ENCODE peak calls at places on chromosome 10, in four cellular contexts. C, S, K and H are unnamed samples. For H3K4me1, the result is how much of the 10 kb centered on the place peaks cover.

GRCh38 chr10:44520651-44521050 is 135.8 kb upstream of the CXCL12 start:
- DNase-seq in C (no peak), S (no peak), K (peak), H (no peak)

GRCh38 chr10:92727141-92727540 is 37.4 kb downstream of the HHEX start:
- DNase-seq in K (no peak), C (no peak), S (no peak), H (no peak)

GRCh38 chr10:50846753-50847152 is 38.7 kb downstream of the A1CF start:
- DNase-seq in C (no peak), K (peak), S (no peak), H (no peak)

GRCh38 chr10:31037749-31038148 is 6.1 kb upstream of the ZNF438 start:
- DNase-seq in C (no peak), K (no peak), S (no peak), H (no peak)

GRCh38 chr10:75651452-75651851 is 220.0 kb downstream of the LRMDA start:
- DNase-seq in K (peak), C (no peak), S (peak), H (no peak)

GRCh38 chr10:6840093-6840763 is 260.2 kb upstream of the PRKCQ start:
- DNase-seq in K (peak), S (no peak), C (no peak), H (no peak)

GRCh38 chr10:13470270-13470669 is 58.5 kb downstream of the BEND7 start:
- DNase-seq in S (no peak), K (no peak), C (no peak), H (no peak)

GRCh38 chr10:69869291-69869841 is 67.7 kb downstream of the COL13A1 start:
- DNase-seq in S (no peak), C (peak), K (peak), H (no peak)

GRCh38 chr10:82358486-82359097 is 483.6 kb downstream of the NRG3 start:
- DNase-seq in C (no peak), K (peak), S (no peak), H (no peak)

GRCh38 chr10:111732116-111732785 is 451.3 kb downstream of the GPAM start:
- DNase-seq in S (no peak), C (no peak), K (no peak), H (no peak)

GRCh38 chr10:84026821-84027257 is 112.5 kb upstream of the GHITM start:
- DNase-seq in S (peak), C (no peak), K (peak), H (no peak)

GRCh38 chr10:132149917-132150316 is 36.8 kb upstream of the DPYSL4 start:
- DNase-seq in S (no peak), C (no peak), K (peak), H (peak)

GRCh38 chr10:113183543-113183942 is 233.5 kb downstream of the TCF7L2 start:
- DNase-seq in K (no peak), S (no peak), C (no peak), H (no peak)

GRCh38 chr10:29588640-29589421 is 45.9 kb downstream of the SVIL start:
- DNase-seq in K (peak), S (no peak), C (no peak), H (no peak)

GRCh38 chr10:79116801-79117723 is 48.3 kb downstream of the ZMIZ1 start:
- DNase-seq in C (peak), K (peak), S (no peak), H (no peak)

GRCh38 chr10:35638116-35638515 is 4.0 kb downstream of the FZD8 start:
- DNase-seq in K (no peak), C (no peak), S (no peak), H (no peak)

GRCh38 chr10:108913300-108913699 is 1010.0 kb downstream of the XPNPEP1 start:
- DNase-seq in C (no peak), K (no peak), S (no peak), H (no peak)

GRCh38 chr10:62850646-62851045 is 34.5 kb upstream of the EGR2 start:
- DNase-seq in S (no peak), C (no peak), K (no peak), H (no peak)

GRCh38 chr10:75712241-75712880 is 280.9 kb downstream of the LRMDA start:
- DNase-seq in S (no peak), K (no peak), C (no peak), H (peak)

GRCh38 chr10:59654007-59654406 is 55.6 kb downstream of the SLC16A9 start:
- DNase-seq in C (peak), S (no peak), K (no peak), H (no peak)

GRCh38 chr10:42638821-42639270 is 476 bp upstream of the ZNF33B start:
- DNase-seq in K (no peak), C (no peak), S (no peak), H (no peak)

GRCh38 chr10:19556666-19557065 is 259.6 kb upstream of the PLXDC2 start:
- DNase-seq in C (no peak), K (no peak), S (no peak), H (no peak)

GRCh38 chr10:93369588-93370164 is 112.5 kb downstream of the MYOF start:
- DNase-seq in S (no peak), K (no peak), C (no peak), H (no peak)

GRCh38 chr10:116067825-116068224 is 205.2 kb downstream of the GFRA1 start:
- DNase-seq in C (no peak), S (no peak), K (no peak), H (no peak)

GRCh38 chr10:7186387-7187032 is 224.3 kb downstream of the SFMBT2 start:
- DNase-seq in C (peak), S (no peak), K (no peak), H (no peak)

GRCh38 chr10:6011558-6011957 is 34.2 kb upstream of the IL15RA start:
- DNase-seq in C (no peak), S (no peak), K (no peak), H (no peak)

GRCh38 chr10:48890904-48891839 is 48.5 kb downstream of the LRRC18 start:
- DNase-seq in S (no peak), K (peak), C (no peak), H (no peak)

GRCh38 chr10:8403711-8404371 is 349.4 kb downstream of the GATA3 start:
- DNase-seq in C (no peak), K (no peak), S (no peak), H (no peak)

GRCh38 chr10:23192396-23192740 is 256 bp downstream of the PTF1A start:
- DNase-seq in S (no peak), C (no peak), K (no peak), H (no peak)

GRCh38 chr10:110207805-110208613 is 604 bp downstream of the MXI1 start:
- DNase-seq in S (peak), C (no peak), K (peak), H (peak)

GRCh38 chr10:114102253-114102652 is 58.6 kb downstream of the ADRB1 start:
- DNase-seq in C (no peak), S (no peak), K (peak), H (no peak)

GRCh38 chr10:75542902-75543301 is 111.5 kb downstream of the LRMDA start:
- DNase-seq in C (peak), K (peak), S (no peak), H (peak)

GRCh38 chr10:102507521-102507920 is 3.7 kb downstream of the SUFU start:
- DNase-seq in S (no peak), C (no peak), K (no peak), H (no peak)
- H3K4me1 ChIP-seq in S (under half), C (under half), K (under half), H (under half)

GRCh38 chr10:130889240-130889639 is 422.3 kb downstream of the TCERG1L start:
- DNase-seq in S (no peak), C (no peak), K (no peak), H (no peak)

GRCh38 chr10:130891066-130891465 is 420.5 kb downstream of the TCERG1L start:
- DNase-seq in S (no peak), K (no peak), C (no peak), H (no peak)

GRCh38 chr10:130889780-130890179 is 421.7 kb downstream of the TCERG1L start:
- DNase-seq in C (no peak), S (no peak), K (no peak), H (no peak)

GRCh38 chr10:130885021-130885655 is 426.4 kb downstream of the TCERG1L start:
- DNase-seq in S (no peak), K (no peak), C (no peak), H (peak)

DNA sequence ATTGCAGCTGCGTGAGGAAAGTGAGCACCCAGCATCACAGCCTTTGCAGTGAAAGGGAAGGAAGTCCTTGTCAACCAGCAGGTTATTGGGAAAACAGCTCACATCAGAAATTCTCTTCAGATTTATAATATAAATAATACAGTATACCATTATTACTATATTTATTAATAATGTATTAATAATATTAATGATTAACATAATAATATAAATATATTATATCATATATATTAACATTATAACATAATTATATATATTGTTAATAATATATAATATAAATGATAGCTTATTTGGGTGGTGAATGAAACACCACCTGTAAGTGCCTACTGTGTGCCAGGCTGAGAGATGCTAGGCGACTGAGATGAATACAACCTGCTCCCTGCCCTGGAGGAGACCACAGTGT is 423.0 kb downstream of the TCERG1L start:
- DNase-seq in K (no peak), S (no peak), C (no peak), H (no peak)
- H3K4me1 ChIP-seq in K (under half), S (under half), C (under half), H (under half)

DNA sequence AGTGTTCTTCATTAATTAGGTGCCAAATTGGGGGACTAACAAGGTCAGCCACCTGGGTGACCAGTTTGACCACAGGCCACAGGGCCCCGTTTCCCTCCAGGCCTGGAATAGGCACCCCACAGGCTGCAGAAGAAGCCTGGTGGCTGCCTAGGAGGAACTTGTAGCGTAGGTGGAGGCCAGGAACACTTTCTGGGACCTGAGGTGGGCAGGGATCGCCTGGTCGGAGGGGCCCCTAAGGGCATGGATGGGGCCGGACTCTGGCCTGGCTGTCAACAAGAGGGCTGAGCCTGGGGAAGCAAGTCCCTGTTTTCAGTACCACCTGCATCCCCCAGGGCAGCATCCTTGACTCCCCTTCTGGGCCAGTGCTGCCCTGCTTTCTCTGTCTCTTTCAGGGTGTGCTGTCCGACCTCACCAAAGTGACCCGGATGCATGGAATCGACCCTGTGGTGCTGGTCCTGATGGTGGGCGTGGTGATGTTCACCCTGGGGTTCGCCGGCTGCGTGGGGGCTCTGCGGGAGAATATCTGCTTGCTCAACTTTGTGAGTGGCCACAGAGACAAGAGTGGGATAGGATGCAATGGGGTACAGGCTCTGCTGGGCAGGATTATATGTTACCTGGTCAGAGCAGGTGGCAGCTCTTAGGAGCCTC is 30.7 kb upstream of the SH2D4B start:
- DNase-seq in K (no peak), C (no peak), S (no peak), H (no peak)
- H3K4me1 ChIP-seq in K (under half), C (under half), S (under half), H (under half)

GRCh38 chr10:97648557-97649404 is 8.3 kb downstream of the PI4K2A start:
- DNase-seq in C (peak), K (peak), S (no peak), H (no peak)
- H3K4me1 ChIP-seq in C (under half), K (under half), S (under half), H (under half)

DNA sequence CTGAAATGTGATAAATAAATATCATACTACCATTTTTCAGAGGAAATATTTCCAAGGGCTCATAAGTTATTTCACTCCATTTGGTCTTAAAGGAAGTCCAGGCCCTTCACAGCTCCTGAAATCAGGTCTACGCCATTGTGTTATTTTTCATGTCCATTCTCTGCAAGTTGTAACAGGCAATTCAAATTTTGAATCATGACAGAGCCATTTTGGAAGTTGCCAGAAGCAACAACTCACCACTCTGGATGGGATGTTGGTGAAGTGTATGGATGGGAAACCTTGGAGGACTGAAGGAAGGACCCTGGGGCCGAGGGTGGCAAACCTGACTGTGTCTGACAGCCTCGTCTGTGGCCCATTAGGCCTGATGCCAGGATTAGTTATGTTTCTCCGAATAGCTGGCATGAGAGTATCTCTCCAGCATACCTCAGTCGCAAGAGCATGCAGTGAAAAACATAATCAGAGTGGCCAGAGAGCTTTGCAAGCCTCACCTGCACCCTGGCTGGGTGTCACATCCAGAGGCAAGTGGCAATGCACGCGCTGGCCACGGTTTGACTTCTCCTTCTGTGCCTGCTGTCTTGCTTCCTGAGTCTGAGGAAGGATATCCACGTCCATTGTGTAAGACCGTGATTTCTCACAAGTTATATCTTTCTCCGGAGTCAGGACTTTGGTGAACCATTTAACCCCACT is 87.1 kb downstream of the NRP1 start:
- DNase-seq in S (no peak), K (no peak), C (peak), H (no peak)
- H3K4me1 ChIP-seq in S (under half), K (under half), C (under half), H (under half)

DNA sequence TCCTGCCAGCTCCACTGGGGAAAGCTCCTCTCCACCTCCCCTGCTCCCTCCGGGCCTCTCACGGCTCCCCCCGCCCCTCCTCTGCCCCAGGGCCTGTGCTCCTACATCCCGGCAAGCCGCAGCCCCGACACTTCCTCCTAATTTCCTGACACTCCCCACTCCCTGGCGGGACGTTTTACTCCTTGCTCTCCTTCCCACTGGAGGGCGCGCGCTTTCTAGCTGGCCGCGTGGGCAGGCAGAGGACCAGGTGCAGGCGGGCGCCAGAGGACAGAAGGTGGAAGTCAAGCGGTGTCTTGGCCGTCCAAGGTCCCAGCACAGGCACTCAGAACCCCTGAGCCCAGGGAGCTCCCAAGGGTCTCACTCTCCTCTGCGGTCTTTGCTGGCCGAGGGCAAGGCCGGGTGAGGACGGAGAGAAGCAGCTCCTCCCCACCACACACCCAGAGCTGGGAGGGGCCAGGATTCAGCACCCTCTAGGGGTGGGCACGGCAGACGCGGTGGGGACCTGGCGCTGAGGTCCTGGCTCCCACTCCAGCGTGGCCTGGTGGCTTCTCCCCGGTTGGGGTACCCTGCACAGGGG is 19.1 kb downstream of the ADAM8 start:
- DNase-seq in C (peak), K (peak), S (peak), H (peak)
- H3K4me1 ChIP-seq in C (under half), K (under half), S (under half), H (under half)

GRCh38 chr10:1873916-1874315 is 136.6 kb upstream of the ADARB2 start:
- DNase-seq in C (no peak), S (no peak), K (no peak), H (no peak)
- H3K4me1 ChIP-seq in C (under half), S (under half), K (under half), H (under half)

GRCh38 chr10:3805227-3805790 is 20.3 kb upstream of the KLF6 start:
- DNase-seq in C (peak), K (peak), S (no peak), H (no peak)

GRCh38 chr10:3801558-3802192 is 16.7 kb upstream of the KLF6 start:
- DNase-seq in C (no peak), S (no peak), K (no peak), H (no peak)

GRCh38 chr10:3802526-3803002 is 17.6 kb upstream of the KLF6 start:
- DNase-seq in S (no peak), K (no peak), C (no peak), H (no peak)

GRCh38 chr10:3803884-3804741 is 19.1 kb upstream of the KLF6 start:
- DNase-seq in K (peak), C (no peak), S (no peak), H (no peak)

DNA sequence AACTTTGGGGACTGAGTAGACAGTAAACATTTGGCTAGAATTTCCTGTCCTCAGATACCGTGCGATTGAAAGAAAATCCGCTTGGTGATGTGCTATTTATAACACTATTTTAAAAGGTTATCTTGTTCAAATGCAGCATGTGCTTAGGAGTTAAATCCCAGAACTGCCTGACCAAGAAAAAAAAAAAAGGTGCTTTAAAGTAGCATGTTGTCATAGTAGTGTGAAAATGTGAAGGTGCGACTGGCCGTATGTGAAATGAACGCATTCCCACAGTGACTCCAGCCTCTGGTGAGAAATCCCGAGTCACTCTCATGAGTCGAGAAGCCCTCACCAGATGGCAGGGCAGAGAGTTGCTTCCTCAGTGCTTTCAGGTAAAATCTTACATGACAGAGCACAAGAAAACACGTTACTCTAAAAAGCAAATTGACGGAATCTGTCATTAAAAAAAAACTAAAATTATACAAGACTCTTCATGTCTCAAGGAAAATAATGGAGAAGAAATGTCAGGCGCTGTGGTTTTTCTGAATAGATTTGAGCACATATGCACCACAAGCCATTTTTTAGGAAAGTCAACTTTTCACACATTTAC is 18.4 kb upstream of the KLF6 start:
- DNase-seq in C (peak), S (no peak), K (peak), H (no peak)
- H3K4me1 ChIP-seq in C (half or more), S (under half), K (under half), H (under half)

GRCh38 chr10:71857934-71858890 is 7.2 kb upstream of the PSAP start:
- DNase-seq in K (no peak), C (peak), S (no peak), H (peak)
- H3K4me1 ChIP-seq in K (under half), C (under half), S (under half), H (under half)

GRCh38 chr10:97452352-97452751 is 6.4 kb downstream of the ZDHHC16 start:
- DNase-seq in S (no peak), K (no peak), C (no peak), H (no peak)
- H3K4me1 ChIP-seq in S (under half), K (under half), C (under half), H (under half)